ENCODE peak calls at places on chromosomes 5 and 9, in five cellular contexts. D is EH, P is NCI-H1436, B is ACHN, F is Kasumi-1. C is an unnamed sample.

GRCh38 chr5:163407034-163407652 is 30.3 kb upstream of the CCNG1 start:
- DNase-seq in D (peak), P (no peak), B (no peak), F (peak), C (no peak)

GRCh38 chr5:52989025-52989780 is at the start of gene ITGA2:
- DNase-seq in D (peak), P (no peak), B (peak), F (peak), C (no peak)

GRCh38 chr5:158010831-158011230 is 151.9 kb upstream of the CLINT1 start:
- DNase-seq in D (no peak), P (no peak), B (no peak), F (no peak), C (no peak)

GRCh38 chr5:54103871-54104270 is 206.5 kb downstream of the ARL15 start:
- DNase-seq in D (no peak), P (no peak), B (no peak), F (no peak), C (no peak)

GRCh38 chr5:135204151-135204600 is 170.1 kb upstream of the PITX1 start:
- DNase-seq in D (peak), P (no peak), B (no peak), F (peak), C (no peak)

GRCh38 chr9:85577353-85577952 is 164.3 kb downstream of the AGTPBP1 start:
- DNase-seq in D (no peak), P (no peak), B (no peak), F (no peak), C (no peak)

GRCh38 chr9:121059998-121060636 is 10.0 kb upstream of the C5 start:
- DNase-seq in D (peak), P (peak), B (peak), F (peak), C (peak)

GRCh38 chr5:80187274-80187673 is 68.6 kb downstream of the SERINC5 start:
- DNase-seq in D (no peak), P (no peak), B (no peak), F (no peak), C (no peak)

GRCh38 chr5:10030219-10030831 is 219.4 kb downstream of the ATPSCKMT start:
- DNase-seq in D (peak), P (no peak), B (peak), F (no peak), C (no peak)

GRCh38 chr5:172454355-172455086 is at the start of gene SH3PXD2B:
- DNase-seq in D (peak), P (peak), B (peak), F (peak), C (no peak)

GRCh38 chr5:146005723-146006122 is 69.3 kb downstream of the SH3RF2 start:
- DNase-seq in D (no peak), P (no peak), B (peak), F (no peak), C (no peak)